ENCODE peak calls at places on chromosomes 1 and 21, in four cellular contexts. One of them, this sample, is unnamed.

GRCh38 chr1:203665986-203666385 is 39.4 kb downstream of the ATP2B4 start:
- DNase-seq in RWPE1: no peak
- DNase-seq in GM13977: no peak
- DNase-seq in breast epithelium: no peak
- DNase-seq in this sample: no peak

GRCh38 chr1:67110352-67110751 is 24.4 kb downstream of the C1orf141 start:
- DNase-seq in RWPE1: no peak
- DNase-seq in breast epithelium: no peak
- DNase-seq in GM13977: peak; percentile 34
- DNase-seq in this sample: peak; percentile 18

GRCh38 chr1:113456967-113457366 is 66.7 kb downstream of the MAGI3 start:
- DNase-seq in GM13977: no peak
- DNase-seq in breast epithelium: no peak
- DNase-seq in RWPE1: peak; percentile 91
- DNase-seq in this sample: no peak

GRCh38 chr1:170711682-170712081 is 47.8 kb downstream of the PRRX1 start:
- DNase-seq in breast epithelium: no peak
- DNase-seq in GM13977: no peak
- DNase-seq in RWPE1: no peak
- DNase-seq in this sample: no peak

GRCh38 chr1:13759072-13759471 is 59.1 kb downstream of the PRDM2 start:
- DNase-seq in RWPE1: peak; percentile 61
- DNase-seq in breast epithelium: no peak
- DNase-seq in GM13977: no peak
- DNase-seq in this sample: no peak

GRCh38 chr1:15322648-15323350 is 75.8 kb downstream of the FHAD1 start:
- DNase-seq in RWPE1: no peak
- DNase-seq in GM13977: no peak
- DNase-seq in breast epithelium: no peak
- DNase-seq in this sample: no peak

GRCh38 chr1:93178418-93178817 is 1.8 kb downstream of the TMED5 start:
- DNase-seq in RWPE1: peak; percentile 33
- DNase-seq in breast epithelium: no peak
- DNase-seq in GM13977: no peak
- DNase-seq in this sample: no peak

GRCh38 chr1:89600792-89601191 is 32.1 kb upstream of the LRRC8C start:
- DNase-seq in breast epithelium: no peak
- DNase-seq in GM13977: no peak
- DNase-seq in RWPE1: no peak
- DNase-seq in this sample: no peak

GRCh38 chr1:2801535-2802291 is at the start of gene TTC34:
- DNase-seq in GM13977: no peak
- DNase-seq in breast epithelium: no peak
- DNase-seq in RWPE1: peak; percentile 14
- DNase-seq in this sample: no peak

GRCh38 chr1:200409203-200409760 is 554 bp downstream of the ZNF281 start:
- DNase-seq in RWPE1: no peak
- DNase-seq in GM13977: peak; percentile 24
- DNase-seq in breast epithelium: no peak
- DNase-seq in this sample: no peak

GRCh38 chr1:77282187-77282865 is 507 bp downstream of the AK5 start:
- DNase-seq in GM13977: peak; percentile 53
- DNase-seq in breast epithelium: no peak
- DNase-seq in RWPE1: peak; percentile 33
- DNase-seq in this sample: no peak

GRCh38 chr1:156904187-156904959 is 10.9 kb downstream of the PEAR1 start:
- DNase-seq in RWPE1: no peak
- DNase-seq in GM13977: no peak
- DNase-seq in breast epithelium: no peak
- DNase-seq in this sample: no peak

GRCh38 chr1:50750021-50750619 is 209.9 kb downstream of the FAF1 start:
- DNase-seq in GM13977: no peak
- DNase-seq in breast epithelium: no peak
- DNase-seq in RWPE1: peak; percentile 30
- DNase-seq in this sample: no peak

GRCh38 chr21:46500224-46500861 is 41.7 kb downstream of the DIP2A start:
- DNase-seq in GM13977: peak; percentile 57
- DNase-seq in breast epithelium: no peak
- DNase-seq in RWPE1: peak; percentile 22
- DNase-seq in this sample: peak; percentile 34

GRCh38 chr1:151156515-151156819 is at the start of gene TNFAIP8L2:
- DNase-seq in GM13977: no peak
- DNase-seq in breast epithelium: no peak
- DNase-seq in RWPE1: no peak
- DNase-seq in this sample: peak; percentile 34

GRCh38 chr1:155834296-155834926 is 22.6 kb downstream of the GON4L start:
- DNase-seq in RWPE1: no peak
- DNase-seq in GM13977: peak; percentile 18
- DNase-seq in breast epithelium: no peak
- DNase-seq in this sample: no peak

GRCh38 chr1:27035344-27035743 is 22.7 kb upstream of the TENT5B start:
- DNase-seq in RWPE1: no peak
- DNase-seq in GM13977: no peak
- DNase-seq in breast epithelium: no peak
- DNase-seq in this sample: no peak

GRCh38 chr1:76659171-76659940 is 207.9 kb upstream of the ST6GALNAC5 start:
- DNase-seq in RWPE1: no peak
- DNase-seq in GM13977: no peak
- DNase-seq in breast epithelium: no peak
- DNase-seq in this sample: no peak

GRCh38 chr1:9687120-9687875 is 35.8 kb downstream of the PIK3CD start:
- DNase-seq in breast epithelium: no peak
- DNase-seq in RWPE1: peak; percentile 69
- DNase-seq in GM13977: peak; percentile 72
- DNase-seq in this sample: no peak

GRCh38 chr1:244325056-244325764 is 126.5 kb downstream of the ADSS2 start:
- DNase-seq in RWPE1: no peak
- DNase-seq in GM13977: no peak
- DNase-seq in breast epithelium: no peak
- DNase-seq in this sample: peak; percentile 75

GRCh38 chr1:58836396-58836795 is 52.5 kb upstream of the JUN start:
- DNase-seq in RWPE1: no peak
- DNase-seq in breast epithelium: no peak
- DNase-seq in GM13977: no peak
- DNase-seq in this sample: no peak

GRCh38 chr1:156892190-156893047 is 1.1 kb upstream of the PEAR1 start:
- DNase-seq in GM13977: peak; percentile 87
- DNase-seq in RWPE1: peak; percentile 83
- DNase-seq in breast epithelium: peak; percentile 84
- DNase-seq in this sample: peak; percentile 39

GRCh38 chr1:205344010-205344808 is 12.5 kb downstream of the KLHDC8A start:
- DNase-seq in RWPE1: no peak
- DNase-seq in GM13977: no peak
- DNase-seq in breast epithelium: no peak
- DNase-seq in this sample: no peak

GRCh38 chr1:155086182-155086741 is 7.6 kb downstream of the EFNA3 start:
- DNase-seq in GM13977: peak; percentile 88
- DNase-seq in RWPE1: peak; percentile 78
- DNase-seq in breast epithelium: peak; percentile 70
- DNase-seq in this sample: no peak

GRCh38 chr1:22969224-22969829 is 3.3 kb downstream of the LACTBL1 start:
- DNase-seq in RWPE1: peak; percentile 41
- DNase-seq in GM13977: no peak
- DNase-seq in breast epithelium: peak; percentile 33
- DNase-seq in this sample: no peak

GRCh38 chr21:32278518-32279376 is at the start of gene MIS18A:
- DNase-seq in RWPE1: peak; percentile 96
- DNase-seq in GM13977: peak; percentile 94
- DNase-seq in breast epithelium: peak; percentile 95
- DNase-seq in this sample: peak; percentile 68
- TF ChIP-seq CTCF in RWPE1: no peak
- TF ChIP-seq CTCF in GM13977: no peak
- TF ChIP-seq CTCF in breast epithelium: no peak
- TF ChIP-seq CTCF in this sample: no peak

GRCh38 chr1:101137144-101138126 is 99.4 kb upstream of the S1PR1 start:
- DNase-seq in RWPE1: no peak
- DNase-seq in GM13977: no peak
- DNase-seq in breast epithelium: no peak
- DNase-seq in this sample: no peak

GRCh38 chr1:101135526-101135925 is 101.3 kb upstream of the S1PR1 start:
- DNase-seq in RWPE1: no peak
- DNase-seq in breast epithelium: no peak
- DNase-seq in GM13977: no peak
- DNase-seq in this sample: no peak

GRCh38 chr1:101139130-101139529 is 97.7 kb upstream of the S1PR1 start:
- DNase-seq in GM13977: no peak
- DNase-seq in RWPE1: no peak
- DNase-seq in breast epithelium: no peak
- DNase-seq in this sample: no peak

GRCh38 chr1:101140041-101140718 is 96.6 kb upstream of the S1PR1 start:
- DNase-seq in RWPE1: no peak
- DNase-seq in breast epithelium: no peak
- DNase-seq in GM13977: no peak
- DNase-seq in this sample: no peak

GRCh38 chr1:101136739-101137138 is 100.1 kb upstream of the S1PR1 start:
- DNase-seq in RWPE1: no peak
- DNase-seq in GM13977: peak; percentile 8
- DNase-seq in breast epithelium: no peak
- DNase-seq in this sample: no peak
- TF ChIP-seq CTCF in RWPE1: no peak
- TF ChIP-seq CTCF in GM13977: peak; percentile 58
- TF ChIP-seq CTCF in breast epithelium: no peak
- TF ChIP-seq CTCF in this sample: peak; percentile 38

GRCh38 chr1:19443321-19443720 is 42.0 kb downstream of the CAPZB start:
- DNase-seq in breast epithelium: no peak
- DNase-seq in RWPE1: no peak
- DNase-seq in GM13977: no peak
- DNase-seq in this sample: no peak

GRCh38 chr1:19447550-19447949 is 37.8 kb downstream of the CAPZB start:
- DNase-seq in RWPE1: no peak
- DNase-seq in GM13977: no peak
- DNase-seq in breast epithelium: no peak
- DNase-seq in this sample: no peak

GRCh38 chr1:19448491-19449439 is 36.6 kb downstream of the CAPZB start:
- DNase-seq in breast epithelium: no peak
- DNase-seq in GM13977: no peak
- DNase-seq in RWPE1: peak; percentile 82
- DNase-seq in this sample: no peak

GRCh38 chr1:19444399-19445021 is 40.8 kb downstream of the CAPZB start:
- DNase-seq in GM13977: no peak
- DNase-seq in RWPE1: no peak
- DNase-seq in breast epithelium: no peak
- DNase-seq in this sample: no peak

GRCh38 chr1:19445417-19446342 is 39.7 kb downstream of the CAPZB start:
- DNase-seq in RWPE1: no peak
- DNase-seq in breast epithelium: no peak
- DNase-seq in GM13977: no peak
- DNase-seq in this sample: no peak
- TF ChIP-seq CTCF in RWPE1: peak; percentile 54
- TF ChIP-seq CTCF in breast epithelium: no peak
- TF ChIP-seq CTCF in GM13977: peak; percentile 16
- TF ChIP-seq CTCF in this sample: peak; percentile 48

GRCh38 chr1:10980094-10980577 is 32.3 kb upstream of the TARDBP start:
- DNase-seq in RWPE1: peak; percentile 55
- DNase-seq in GM13977: no peak
- DNase-seq in breast epithelium: peak; percentile 81
- DNase-seq in this sample: no peak
- TF ChIP-seq CTCF in RWPE1: peak; percentile 56
- TF ChIP-seq CTCF in GM13977: peak; percentile 20
- TF ChIP-seq CTCF in breast epithelium: peak; percentile 9
- TF ChIP-seq CTCF in this sample: no peak

GRCh38 chr1:63454269-63454668 is 68.8 kb downstream of the ITGB3BP start:
- DNase-seq in breast epithelium: no peak
- DNase-seq in RWPE1: no peak
- DNase-seq in GM13977: no peak
- DNase-seq in this sample: no peak
- TF ChIP-seq CTCF in breast epithelium: no peak
- TF ChIP-seq CTCF in RWPE1: no peak
- TF ChIP-seq CTCF in GM13977: no peak
- TF ChIP-seq CTCF in this sample: peak; percentile 5

GRCh38 chr1:207672525-207673130 is 27.7 kb downstream of the CR1L start:
- DNase-seq in GM13977: peak; percentile 44
- DNase-seq in RWPE1: peak; percentile 63
- DNase-seq in breast epithelium: no peak
- DNase-seq in this sample: no peak
- TF ChIP-seq CTCF in GM13977: peak; percentile 72
- TF ChIP-seq CTCF in RWPE1: peak; percentile 25
- TF ChIP-seq CTCF in breast epithelium: no peak
- TF ChIP-seq CTCF in this sample: peak; percentile 65

GRCh38 chr1:232950197-232950918 is at the start of gene NTPCR:
- DNase-seq in GM13977: peak; percentile 94
- DNase-seq in breast epithelium: peak; percentile 89
- DNase-seq in RWPE1: peak; percentile 98
- DNase-seq in this sample: peak; percentile 78
- TF ChIP-seq CTCF in GM13977: no peak
- TF ChIP-seq CTCF in breast epithelium: no peak
- TF ChIP-seq CTCF in RWPE1: no peak
- TF ChIP-seq CTCF in this sample: no peak

GRCh38 chr1:201739492-201740085 is 89.4 kb upstream of the IPO9 start:
- DNase-seq in GM13977: peak; percentile 58
- DNase-seq in breast epithelium: peak; percentile 67
- DNase-seq in RWPE1: peak; percentile 79
- DNase-seq in this sample: no peak
- TF ChIP-seq CTCF in GM13977: no peak
- TF ChIP-seq CTCF in breast epithelium: no peak
- TF ChIP-seq CTCF in RWPE1: no peak
- TF ChIP-seq CTCF in this sample: no peak

GRCh38 chr1:35857830-35858229 is 25.2 kb upstream of the AGO1 start:
- DNase-seq in RWPE1: no peak
- DNase-seq in GM13977: no peak
- DNase-seq in breast epithelium: no peak
- DNase-seq in this sample: no peak
- TF ChIP-seq CTCF in RWPE1: no peak
- TF ChIP-seq CTCF in GM13977: peak; percentile 28
- TF ChIP-seq CTCF in breast epithelium: no peak
- TF ChIP-seq CTCF in this sample: peak; percentile 2

This sample was measured in GM12864.